ENCODE peak calls at places on chromosomes 16 and 17, in six cellular contexts. D is stimulated activated CD4-positive, alpha-beta T cell treated with anti-CD3 and anti-CD28 coated beads, Interleukin-1b, Interleukin-23, amount 100 ng/mL, for 24 hours; R is mesendoderm; V is cardiac septum; G is iPS-NIHi11; X is activated T-helper 2 cell treated with anti-CD3 and anti-CD28 coated beads, Interferon-gamma antibody, Interleukin-2, Interleukin-4, amounts not matched to agents 10 μg/mL and 5 μg/mL and 100 μg/mL, durations not matched to agents 14 hours and 24 hours and 36 hours. N is an unnamed sample.

GRCh38 chr17:7841309-7841621 is 7.2 kb downstream of the KDM6B start:
- DNase-seq in D (no peak), R (no peak), V (no peak), G (no peak), X (no peak), N (no peak)

GRCh38 chr16:57620316-57621231 is 7.9 kb upstream of the ADGRG1 start:
- DNase-seq in D (no peak), R (peak; percentile 50), V (peak; percentile 63), G (peak; percentile 51), X (no peak), N (no peak)

GRCh38 chr17:19958023-19958422 is 19.6 kb downstream of the AKAP10 start:
- DNase-seq in D (no peak), R (peak; percentile 98), V (no peak), G (peak; percentile 58), X (no peak), N (no peak)

GRCh38 chr17:75639771-75640555 is 6.7 kb downstream of the SMIM5 start:
- DNase-seq in D (no peak), R (no peak), V (no peak), G (no peak), X (no peak), N (no peak)

GRCh38 chr17:30244853-30245385 is 9.4 kb upstream of the SLC6A4 start:
- DNase-seq in D (no peak), R (no peak), V (no peak), G (no peak), X (no peak), N (no peak)

GRCh38 chr17:5661486-5662125 is 77.3 kb upstream of the NLRP1 start:
- DNase-seq in D (no peak), R (peak; percentile 65), V (no peak), G (peak; percentile 39), X (no peak), N (no peak)

GRCh38 chr17:59451706-59452105 is 113.7 kb upstream of the DHX40 start:
- DNase-seq in D (no peak), R (peak; percentile 62), V (no peak), G (no peak), X (no peak), N (no peak)

GRCh38 chr17:64679710-64680216 is 17.7 kb upstream of the SMURF2 start:
- DNase-seq in D (no peak), R (peak; percentile 67), V (no peak), G (peak; percentile 21), X (no peak), N (no peak)

GRCh38 chr16:893360-893759 is 77.4 kb downstream of the LMF1 start:
- DNase-seq in D (no peak), R (no peak), V (no peak), G (no peak), X (no peak), N (no peak)